ENCODE peak calls at places on chromosome 15, in seven cellular contexts. One of them, this sample, is unnamed.
A peak's percentile ranks its signal among the peaks of the same experiment; 100 is the strongest.

GRCh38 chr15:29708519-29708918 is 113.7 kb downstream of the TJP1 start:
- DNase-seq in H1: no peak
- DNase-seq in mammary epithelial cell: no peak
- DNase-seq in colonic mucosa: no peak
- DNase-seq in breast epithelium: no peak
- DNase-seq in CD8-positive, alpha-beta T cell: no peak
- DNase-seq in adrenal gland: no peak
- DNase-seq in this sample: no peak

GRCh38 chr15:90994059-90994416 is 297 bp downstream of the PRC1 start:
- DNase-seq in CD8-positive, alpha-beta T cell: peak; percentile 49
- DNase-seq in breast epithelium: no peak
- DNase-seq in mammary epithelial cell: peak; percentile 9
- DNase-seq in adrenal gland: peak; percentile 20
- DNase-seq in colonic mucosa: peak; percentile 25
- DNase-seq in H1: no peak
- DNase-seq in this sample: peak; percentile 16

GRCh38 chr15:35290301-35290721 is 205.2 kb upstream of the NANOGP8 start:
- DNase-seq in CD8-positive, alpha-beta T cell: no peak
- DNase-seq in colonic mucosa: peak; percentile 30
- DNase-seq in H1: no peak
- DNase-seq in adrenal gland: no peak
- DNase-seq in breast epithelium: no peak
- DNase-seq in mammary epithelial cell: peak; percentile 23
- DNase-seq in this sample: no peak

GRCh38 chr15:41799488-41799805 is 25.2 kb downstream of the MAPKBP1 start:
- DNase-seq in adrenal gland: no peak
- DNase-seq in H1: no peak
- DNase-seq in breast epithelium: no peak
- DNase-seq in CD8-positive, alpha-beta T cell: no peak
- DNase-seq in colonic mucosa: no peak
- DNase-seq in mammary epithelial cell: no peak
- DNase-seq in this sample: no peak

GRCh38 chr15:41899854-41900442 is 6.1 kb upstream of the SPTBN5 start:
- DNase-seq in breast epithelium: no peak
- DNase-seq in colonic mucosa: no peak
- DNase-seq in mammary epithelial cell: no peak
- DNase-seq in H1: no peak
- DNase-seq in adrenal gland: no peak
- DNase-seq in CD8-positive, alpha-beta T cell: no peak
- DNase-seq in this sample: no peak

GRCh38 chr15:74130089-74130848 is at the start of gene ISLR2:
- DNase-seq in colonic mucosa: no peak
- DNase-seq in mammary epithelial cell: no peak
- DNase-seq in adrenal gland: no peak
- DNase-seq in CD8-positive, alpha-beta T cell: no peak
- DNase-seq in H1: no peak
- DNase-seq in breast epithelium: no peak
- DNase-seq in this sample: peak; percentile 17

GRCh38 chr15:29870495-29871151 is 48.4 kb upstream of the TJP1 start:
- DNase-seq in CD8-positive, alpha-beta T cell: no peak
- DNase-seq in adrenal gland: peak; percentile 58
- DNase-seq in breast epithelium: no peak
- DNase-seq in colonic mucosa: no peak
- DNase-seq in mammary epithelial cell: no peak
- DNase-seq in H1: no peak
- DNase-seq in this sample: no peak

GRCh38 chr15:29680806-29681485 is 141.3 kb downstream of the TJP1 start:
- DNase-seq in H1: no peak
- DNase-seq in adrenal gland: no peak
- DNase-seq in mammary epithelial cell: no peak
- DNase-seq in CD8-positive, alpha-beta T cell: no peak
- DNase-seq in breast epithelium: no peak
- DNase-seq in colonic mucosa: no peak
- DNase-seq in this sample: no peak

GRCh38 chr15:40688932-40689799 is 5.8 kb upstream of the RAD51 start:
- DNase-seq in breast epithelium: no peak
- DNase-seq in CD8-positive, alpha-beta T cell: no peak
- DNase-seq in mammary epithelial cell: no peak
- DNase-seq in colonic mucosa: no peak
- DNase-seq in adrenal gland: no peak
- DNase-seq in H1: no peak
- DNase-seq in this sample: no peak

GRCh38 chr15:92454525-92455105 is 60.9 kb downstream of the ST8SIA2 start:
- DNase-seq in colonic mucosa: no peak
- DNase-seq in H1: no peak
- DNase-seq in adrenal gland: no peak
- DNase-seq in breast epithelium: no peak
- DNase-seq in CD8-positive, alpha-beta T cell: no peak
- DNase-seq in mammary epithelial cell: no peak
- DNase-seq in this sample: no peak

GRCh38 chr15:73388256-73388781 is 19.6 kb upstream of the HCN4 start:
- DNase-seq in H1: no peak
- DNase-seq in colonic mucosa: no peak
- DNase-seq in breast epithelium: no peak
- DNase-seq in adrenal gland: peak; percentile 5
- DNase-seq in CD8-positive, alpha-beta T cell: no peak
- DNase-seq in mammary epithelial cell: peak; percentile 58
- DNase-seq in this sample: no peak

GRCh38 chr15:100893261-100893963 is 13.8 kb downstream of the ALDH1A3 start:
- DNase-seq in breast epithelium: no peak
- DNase-seq in mammary epithelial cell: no peak
- DNase-seq in CD8-positive, alpha-beta T cell: no peak
- DNase-seq in colonic mucosa: no peak
- DNase-seq in H1: no peak
- DNase-seq in adrenal gland: no peak
- DNase-seq in this sample: no peak

GRCh38 chr15:72135719-72136118 is 17.5 kb downstream of the SENP8 start:
- DNase-seq in CD8-positive, alpha-beta T cell: no peak
- DNase-seq in breast epithelium: no peak
- DNase-seq in mammary epithelial cell: no peak
- DNase-seq in H1: no peak
- DNase-seq in colonic mucosa: no peak
- DNase-seq in adrenal gland: no peak
- DNase-seq in this sample: peak; percentile 42

GRCh38 chr15:101060576-101061551 is 141.7 kb downstream of the LRRK1 start:
- DNase-seq in mammary epithelial cell: no peak
- DNase-seq in breast epithelium: no peak
- DNase-seq in CD8-positive, alpha-beta T cell: no peak
- DNase-seq in adrenal gland: no peak
- DNase-seq in H1: no peak
- DNase-seq in colonic mucosa: no peak
- DNase-seq in this sample: no peak

GRCh38 chr15:90716976-90717821 is at the start of gene BLM:
- DNase-seq in mammary epithelial cell: peak; percentile 96
- DNase-seq in breast epithelium: peak; percentile 96
- DNase-seq in CD8-positive, alpha-beta T cell: peak; percentile 95
- DNase-seq in adrenal gland: peak; percentile 97
- DNase-seq in H1: peak; percentile 91
- DNase-seq in colonic mucosa: peak; percentile 97
- DNase-seq in this sample: peak; percentile 97

GRCh38 chr15:55909036-55909811 is 84.2 kb downstream of the NEDD4 start:
- DNase-seq in breast epithelium: no peak
- DNase-seq in mammary epithelial cell: peak; percentile 82
- DNase-seq in CD8-positive, alpha-beta T cell: no peak
- DNase-seq in colonic mucosa: no peak
- DNase-seq in adrenal gland: no peak
- DNase-seq in H1: no peak
- DNase-seq in this sample: peak; percentile 47

GRCh38 chr15:27833974-27834373 is 265.1 kb downstream of the OCA2 start:
- DNase-seq in adrenal gland: no peak
- DNase-seq in breast epithelium: no peak
- DNase-seq in mammary epithelial cell: no peak
- DNase-seq in CD8-positive, alpha-beta T cell: no peak
- DNase-seq in colonic mucosa: no peak
- DNase-seq in H1: no peak
- DNase-seq in this sample: no peak

GRCh38 chr15:62697636-62698035 is 344.9 kb upstream of the TPM1 start:
- DNase-seq in colonic mucosa: no peak
- DNase-seq in CD8-positive, alpha-beta T cell: no peak
- DNase-seq in H1: no peak
- DNase-seq in adrenal gland: no peak
- DNase-seq in breast epithelium: no peak
- DNase-seq in mammary epithelial cell: no peak
- DNase-seq in this sample: no peak

GRCh38 chr15:91882858-91883586 is 29.5 kb downstream of the SLCO3A1 start:
- DNase-seq in mammary epithelial cell: no peak
- DNase-seq in CD8-positive, alpha-beta T cell: no peak
- DNase-seq in adrenal gland: no peak
- DNase-seq in breast epithelium: no peak
- DNase-seq in H1: no peak
- DNase-seq in colonic mucosa: no peak
- DNase-seq in this sample: peak; percentile 88

GRCh38 chr15:39145854-39146253 is 435.0 kb upstream of the THBS1 start:
- DNase-seq in adrenal gland: no peak
- DNase-seq in breast epithelium: no peak
- DNase-seq in mammary epithelial cell: no peak
- DNase-seq in colonic mucosa: no peak
- DNase-seq in CD8-positive, alpha-beta T cell: no peak
- DNase-seq in H1: no peak
- DNase-seq in this sample: no peak

GRCh38 chr15:25679492-25679891 is 183.6 kb downstream of the ATP10A start:
- DNase-seq in mammary epithelial cell: no peak
- DNase-seq in adrenal gland: no peak
- DNase-seq in H1: no peak
- DNase-seq in breast epithelium: no peak
- DNase-seq in CD8-positive, alpha-beta T cell: peak; percentile 25
- DNase-seq in colonic mucosa: no peak
- DNase-seq in this sample: no peak

GRCh38 chr15:66730168-66731014 is 28.4 kb downstream of the SMAD6 start:
- DNase-seq in colonic mucosa: no peak
- DNase-seq in breast epithelium: no peak
- DNase-seq in CD8-positive, alpha-beta T cell: no peak
- DNase-seq in adrenal gland: no peak
- DNase-seq in H1: no peak
- DNase-seq in mammary epithelial cell: peak; percentile 21
- DNase-seq in this sample: peak; percentile 63

GRCh38 chr15:80875568-80875967 is 96.4 kb downstream of the CEMIP start:
- DNase-seq in CD8-positive, alpha-beta T cell: no peak
- DNase-seq in mammary epithelial cell: no peak
- DNase-seq in adrenal gland: no peak
- DNase-seq in H1: no peak
- DNase-seq in colonic mucosa: no peak
- DNase-seq in breast epithelium: no peak
- DNase-seq in this sample: no peak

GRCh38 chr15:66802087-66803001 is 100.3 kb downstream of the SMAD6 start:
- DNase-seq in mammary epithelial cell: no peak
- DNase-seq in CD8-positive, alpha-beta T cell: no peak
- DNase-seq in H1: no peak
- DNase-seq in breast epithelium: peak; percentile 29
- DNase-seq in colonic mucosa: no peak
- DNase-seq in adrenal gland: no peak
- DNase-seq in this sample: peak; percentile 49

GRCh38 chr15:89400121-89400996 is 65.7 kb upstream of the POLG start:
- DNase-seq in colonic mucosa: no peak
- DNase-seq in breast epithelium: no peak
- DNase-seq in adrenal gland: no peak
- DNase-seq in H1: no peak
- DNase-seq in mammary epithelial cell: no peak
- DNase-seq in CD8-positive, alpha-beta T cell: no peak
- DNase-seq in this sample: peak; percentile 51

GRCh38 chr15:83654379-83655236 is 685 bp downstream of the ADAMTSL3 start:
- DNase-seq in colonic mucosa: no peak
- DNase-seq in mammary epithelial cell: no peak
- DNase-seq in adrenal gland: peak; percentile 2
- DNase-seq in CD8-positive, alpha-beta T cell: no peak
- DNase-seq in H1: no peak
- DNase-seq in breast epithelium: no peak
- DNase-seq in this sample: peak; percentile 12
- H3K4me3 ChIP-seq in colonic mucosa: peak overlapping the region; percentile 29
- H3K4me3 ChIP-seq in mammary epithelial cell: peak overlapping the region; percentile 10
- H3K4me3 ChIP-seq in adrenal gland: no peak overlapping the region
- H3K4me3 ChIP-seq in CD8-positive, alpha-beta T cell: no peak overlapping the region
- H3K4me3 ChIP-seq in H1: peak overlapping the region; percentile 57
- H3K4me3 ChIP-seq in breast epithelium: peak overlapping the region; percentile 32
- H3K4me3 ChIP-seq in this sample: peak overlapping the region; percentile 34

GRCh38 chr15:24676431-24676830 is 856 bp downstream of the NPAP1 start:
- DNase-seq in colonic mucosa: no peak
- DNase-seq in mammary epithelial cell: no peak
- DNase-seq in H1: no peak
- DNase-seq in adrenal gland: no peak
- DNase-seq in CD8-positive, alpha-beta T cell: no peak
- DNase-seq in breast epithelium: no peak
- DNase-seq in this sample: no peak

GRCh38 chr15:24678485-24678884 is 2.9 kb downstream of the NPAP1 start:
- DNase-seq in CD8-positive, alpha-beta T cell: no peak
- DNase-seq in mammary epithelial cell: no peak
- DNase-seq in breast epithelium: no peak
- DNase-seq in adrenal gland: no peak
- DNase-seq in colonic mucosa: no peak
- DNase-seq in H1: no peak
- DNase-seq in this sample: no peak

DNA sequence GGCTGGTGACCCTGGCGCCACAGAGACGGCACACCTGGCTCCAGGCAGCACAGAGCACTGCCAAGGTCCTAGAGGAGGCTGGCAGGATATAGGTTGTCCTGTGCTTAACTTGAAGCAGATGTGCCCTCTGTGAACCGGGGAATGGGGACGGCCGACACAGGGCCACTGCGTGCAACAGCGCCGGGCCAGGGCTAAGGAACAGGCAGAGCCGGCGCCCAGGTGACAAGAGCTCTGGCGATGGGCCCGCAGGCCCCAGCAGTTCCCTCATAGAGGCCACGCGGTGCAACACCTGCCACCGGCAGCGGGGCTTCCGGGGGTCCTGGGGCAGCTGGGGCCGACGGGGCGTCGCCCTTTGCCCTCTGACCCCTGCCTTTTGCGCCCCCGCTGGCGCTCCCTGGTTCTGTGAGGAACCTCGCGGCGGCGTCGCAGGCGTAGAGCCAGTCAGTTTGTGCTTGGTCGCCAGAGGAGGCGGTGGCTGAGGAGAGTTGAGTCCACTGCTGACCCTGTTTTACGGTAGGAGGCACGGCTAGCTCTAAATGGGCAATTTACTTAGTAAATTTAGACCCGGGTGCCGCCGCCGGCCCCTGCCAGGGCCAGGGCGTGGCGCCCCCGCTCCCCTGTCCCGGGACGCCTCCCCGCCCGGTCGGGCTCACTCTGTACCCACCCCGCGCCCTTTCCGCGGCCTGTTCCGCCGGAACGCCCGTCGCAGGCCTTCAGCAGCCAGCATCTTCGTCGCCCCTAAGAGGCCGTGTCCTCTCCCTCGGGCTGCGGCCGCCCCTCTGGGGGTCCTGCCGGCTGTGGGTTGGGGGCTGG is at the start of gene NPAP1:
- DNase-seq in breast epithelium: no peak
- DNase-seq in colonic mucosa: no peak
- DNase-seq in mammary epithelial cell: no peak
- DNase-seq in adrenal gland: no peak
- DNase-seq in CD8-positive, alpha-beta T cell: no peak
- DNase-seq in H1: no peak
- DNase-seq in this sample: no peak
- H3K9me3 ChIP-seq in breast epithelium: peaks cover 13% of the 10 kb centered on the region
- H3K9me3 ChIP-seq in colonic mucosa: no peaks in the 10 kb centered on the region
- H3K9me3 ChIP-seq in mammary epithelial cell: peaks cover 49% of the 10 kb centered on the region
- H3K9me3 ChIP-seq in adrenal gland: no peaks in the 10 kb centered on the region
- H3K9me3 ChIP-seq in CD8-positive, alpha-beta T cell: no peaks in the 10 kb centered on the region
- H3K9me3 ChIP-seq in H1: peaks cover 7% of the 10 kb centered on the region
- H3K9me3 ChIP-seq in this sample: no peaks in the 10 kb centered on the region

GRCh38 chr15:68842958-68843357 is 22.3 kb upstream of the ANP32A start:
- DNase-seq in adrenal gland: no peak
- DNase-seq in colonic mucosa: no peak
- DNase-seq in breast epithelium: no peak
- DNase-seq in CD8-positive, alpha-beta T cell: no peak
- DNase-seq in H1: no peak
- DNase-seq in mammary epithelial cell: no peak
- DNase-seq in this sample: no peak
- H3K27me3 ChIP-seq in adrenal gland: peaks cover 70% of the 10 kb centered on the region
- H3K27me3 ChIP-seq in colonic mucosa: peaks cover 28% of the 10 kb centered on the region
- H3K27me3 ChIP-seq in breast epithelium: peaks cover 4% of the 10 kb centered on the region
- H3K27me3 ChIP-seq in CD8-positive, alpha-beta T cell: peaks cover 7% of the 10 kb centered on the region
- H3K27me3 ChIP-seq in H1: peaks cover 7% of the 10 kb centered on the region
- H3K27me3 ChIP-seq in mammary epithelial cell: peaks cover 17% of the 10 kb centered on the region
- H3K27me3 ChIP-seq in this sample: peaks cover 46% of the 10 kb centered on the region

GRCh38 chr15:45134682-45135604 is 5.1 kb downstream of the DUOX1 start:
- DNase-seq in H1: no peak
- DNase-seq in mammary epithelial cell: no peak
- DNase-seq in adrenal gland: peak; percentile 57
- DNase-seq in breast epithelium: no peak
- DNase-seq in colonic mucosa: peak; percentile 64
- DNase-seq in CD8-positive, alpha-beta T cell: no peak
- DNase-seq in this sample: no peak
- H3K4me3 ChIP-seq in H1: peak overlapping the region; percentile 29
- H3K4me3 ChIP-seq in mammary epithelial cell: no peak overlapping the region
- H3K4me3 ChIP-seq in adrenal gland: no peak overlapping the region
- H3K4me3 ChIP-seq in breast epithelium: no peak overlapping the region
- H3K4me3 ChIP-seq in colonic mucosa: peak overlapping the region; percentile 12
- H3K4me3 ChIP-seq in CD8-positive, alpha-beta T cell: no peak overlapping the region
- H3K4me3 ChIP-seq in this sample: no peak overlapping the region

This sample was measured in MG63.